ENCODE peak calls at places on chromosomes 12 and 14, in four cellular contexts. C, Z, O and J are unnamed samples. For H3K36me3 and H3K4me1, the result is how much of the 10 kb centered on the place peaks cover.

GRCh38 chr12:3490848-3491382 is at the start of gene PRMT8:
- DNase-seq in Z (no peak), O (no peak), C (peak), J (no peak)

GRCh38 chr12:106984588-106985137 is 2.3 kb downstream of the MTERF2 start:
- DNase-seq in C (no peak), O (no peak), Z (no peak), J (no peak)

GRCh38 chr12:51592034-51592705 is 1.1 kb downstream of the SCN8A start:
- DNase-seq in O (no peak), Z (no peak), C (peak), J (no peak)

GRCh38 chr14:32330356-32331226 is 1.5 kb downstream of the AKAP6 start:
- DNase-seq in O (peak), C (no peak), Z (no peak), J (no peak)

GRCh38 chr12:69007166-69007857 is 74.3 kb upstream of the CPM start:
- DNase-seq in Z (no peak), C (no peak), O (peak), J (peak)

GRCh38 chr12:6212086-6212485 is 11.9 kb downstream of the CD9 start:
- DNase-seq in O (no peak), C (no peak), Z (no peak), J (no peak)

GRCh38 chr12:497501-498160 is 37.9 kb downstream of the B4GALNT3 start:
- DNase-seq in C (no peak), Z (no peak), O (no peak), J (no peak)

GRCh38 chr12:103833891-103834290 is 7.1 kb downstream of the NT5DC3 start:
- DNase-seq in O (no peak), Z (no peak), C (no peak), J (no peak)

GRCh38 chr14:20607617-20608016 is 16.4 kb upstream of the RNASE12 start:
- DNase-seq in O (no peak), C (no peak), Z (no peak), J (no peak)

GRCh38 chr12:95208678-95209077 is 8.6 kb downstream of the FGD6 start:
- DNase-seq in O (no peak), Z (no peak), C (no peak), J (no peak)

GRCh38 chr12:14803830-14804160 is 325 bp downstream of the C12orf60 start:
- DNase-seq in O (no peak), C (no peak), Z (no peak), J (no peak)

GRCh38 chr14:51534623-51535022 is 117.1 kb upstream of the FRMD6 start:
- DNase-seq in C (no peak), O (no peak), Z (no peak), J (no peak)

GRCh38 chr12:32201996-32202395 is 95.3 kb downstream of the BICD1 start:
- DNase-seq in Z (peak), O (no peak), C (no peak), J (no peak)

GRCh38 chr12:132664206-132665148 is 22.7 kb downstream of the POLE start:
- DNase-seq in C (no peak), O (no peak), Z (no peak), J (no peak)

GRCh38 chr12:120370343-120371243 is 1.6 kb upstream of the MSI1 start:
- DNase-seq in O (no peak), Z (no peak), C (no peak), J (no peak)

GRCh38 chr14:92551066-92551841 is 37.7 kb downstream of the RIN3 start:
- DNase-seq in Z (no peak), C (no peak), O (no peak), J (no peak)

GRCh38 chr12:106480259-106480658 is 102.5 kb upstream of the RFX4 start:
- DNase-seq in Z (no peak), O (no peak), C (no peak), J (peak)

GRCh38 chr14:88168498-88169165 is 154.4 kb downstream of the KCNK10 start:
- DNase-seq in C (peak), Z (peak), O (peak), J (no peak)

GRCh38 chr14:55760801-55761200 is 180.8 kb downstream of the KTN1 start:
- DNase-seq in Z (no peak), C (no peak), O (no peak), J (no peak)

GRCh38 chr12:63276537-63277365 is 125.8 kb upstream of the AVPR1A start:
- DNase-seq in O (no peak), Z (peak), C (peak), J (no peak)

GRCh38 chr12:15782667-15783066 is 6.5 kb downstream of the EPS8 start:
- DNase-seq in O (no peak), Z (no peak), C (no peak), J (no peak)

GRCh38 chr14:40197344-40197743 is 765.1 kb upstream of the FBXO33 start:
- DNase-seq in Z (no peak), C (no peak), O (no peak), J (no peak)

GRCh38 chr12:12715459-12716150 is 1.6 kb upstream of the CDKN1B start:
- DNase-seq in O (peak), Z (peak), C (no peak), J (peak)

GRCh38 chr12:69007858-69008314 is 74.9 kb upstream of the CPM start:
- DNase-seq in Z (no peak), C (no peak), O (no peak), J (no peak)

GRCh38 chr12:59911516-59911915 is 315.7 kb downstream of the SLC16A7 start:
- DNase-seq in O (no peak), Z (no peak), C (no peak), J (no peak)

GRCh38 chr14:44404021-44404420 is 103.1 kb downstream of the FSCB start:
- DNase-seq in O (peak), C (no peak), Z (no peak), J (no peak)

GRCh38 chr14:74493343-74494261 is at the start of gene ISCA2:
- DNase-seq in Z (peak), O (peak), C (peak), J (peak)

GRCh38 chr12:49811136-49811535 is 17.1 kb downstream of the NCKAP5L start:
- DNase-seq in C (no peak), O (no peak), Z (no peak), J (no peak)

GRCh38 chr12:25099010-25099409 is 96.0 kb downstream of the DNAI7 start:
- DNase-seq in O (no peak), C (no peak), Z (no peak), J (no peak)

GRCh38 chr12:25106818-25107217 is 88.1 kb downstream of the DNAI7 start:
- DNase-seq in O (no peak), C (no peak), Z (no peak), J (no peak)

GRCh38 chr12:25102402-25102801 is 92.6 kb downstream of the DNAI7 start:
- DNase-seq in C (no peak), Z (no peak), O (no peak), J (no peak)

GRCh38 chr12:25100203-25100602 is 94.8 kb downstream of the DNAI7 start:
- DNase-seq in Z (no peak), C (no peak), O (no peak), J (no peak)

DNA sequence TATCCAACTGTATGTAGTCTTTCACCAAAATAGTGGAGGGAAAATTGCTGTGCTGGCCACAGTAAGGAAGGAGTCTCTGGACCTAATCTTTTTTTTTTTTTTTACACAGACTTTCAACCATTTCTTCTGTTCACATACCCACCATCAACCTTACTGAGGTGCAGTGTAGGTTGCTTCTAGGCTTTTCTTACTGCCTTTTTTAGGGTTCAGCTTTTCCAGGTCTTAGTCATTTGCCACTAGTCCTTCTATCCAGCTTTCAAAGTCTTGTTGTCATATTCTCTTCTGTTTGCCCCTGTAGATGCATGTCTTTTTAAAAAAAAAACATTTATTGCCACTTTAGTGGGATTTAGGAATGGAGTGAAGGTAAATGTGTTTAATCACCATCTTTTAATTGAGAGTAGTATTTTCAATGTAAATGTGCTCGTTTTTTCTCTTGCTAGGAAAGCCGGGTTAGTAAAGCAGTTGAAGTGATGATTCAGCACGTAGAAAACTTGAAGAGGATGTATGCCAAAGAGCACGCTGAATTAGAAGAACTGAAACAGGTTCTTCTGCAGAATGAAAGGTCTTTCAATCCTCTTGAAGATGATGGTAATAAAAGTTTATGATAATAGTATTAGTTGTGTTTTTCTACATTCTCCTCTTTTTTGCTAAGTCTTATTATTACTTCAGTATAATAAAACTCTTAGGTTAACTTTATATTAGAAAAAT is 94.1 kb downstream of the DNAI7 start:
- DNase-seq in C (no peak), Z (no peak), O (no peak), J (no peak)
- H3K36me3 ChIP-seq in C (under half), Z (under half), O (under half), J (under half)

GRCh38 chr14:37711499-37712475 is 116.4 kb downstream of the TTC6 start:
- DNase-seq in Z (no peak), C (no peak), O (no peak), J (no peak)
- TF ChIP-seq EP300 in Z (no peak), C (no peak), O (no peak), J (no peak)

GRCh38 chr14:97219356-97220017 is 422.3 kb downstream of the VRK1 start:
- DNase-seq in C (peak), O (no peak), Z (no peak), J (peak)

GRCh38 chr14:97215263-97215969 is 418.2 kb downstream of the VRK1 start:
- DNase-seq in C (no peak), O (no peak), Z (no peak), J (no peak)

GRCh38 chr14:97218713-97219355 is 421.7 kb downstream of the VRK1 start:
- DNase-seq in C (peak), O (no peak), Z (no peak), J (peak)

GRCh38 chr14:97218336-97218712 is 421.1 kb downstream of the VRK1 start:
- DNase-seq in Z (no peak), O (no peak), C (no peak), J (no peak)

DNA sequence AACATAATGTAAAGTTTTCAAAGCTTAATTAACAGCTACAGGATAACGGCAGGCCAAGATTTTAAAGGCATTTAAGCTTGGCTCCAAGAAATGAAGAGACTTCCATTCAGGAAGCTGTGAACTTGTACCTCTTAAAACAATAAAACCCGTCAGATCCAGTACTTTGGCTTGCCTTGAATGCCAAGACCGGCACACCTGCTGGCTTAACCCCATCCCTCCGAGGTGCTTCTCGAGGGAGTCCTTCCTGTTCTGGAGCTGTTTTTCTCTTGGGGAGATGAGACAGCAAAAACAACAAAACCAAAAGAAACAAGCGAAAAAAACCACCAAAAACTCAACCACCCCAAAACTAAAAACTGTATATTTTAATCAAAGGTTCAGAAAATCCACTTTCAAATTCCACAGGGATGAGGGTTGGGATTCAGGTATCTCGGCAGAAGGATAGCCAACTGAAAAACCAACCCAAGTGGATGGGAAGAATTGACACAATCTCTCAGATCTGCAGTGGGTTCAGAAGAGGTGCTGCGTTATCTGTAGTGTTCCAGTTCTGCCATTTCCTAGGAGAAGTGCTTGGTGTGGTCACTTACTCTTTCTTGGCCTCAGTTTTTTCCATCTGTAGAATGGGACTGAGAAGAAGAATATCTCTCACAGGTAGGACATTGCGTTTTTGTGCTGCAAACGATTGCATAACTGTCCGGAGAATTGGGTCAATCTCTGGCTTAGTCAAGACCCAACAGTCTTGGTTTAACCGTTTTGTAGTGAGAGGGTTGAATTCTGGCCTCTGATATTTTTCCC is 420.1 kb downstream of the VRK1 start:
- DNase-seq in C (no peak), Z (no peak), O (no peak), J (peak)
- H3K4me1 ChIP-seq in C (under half), Z (under half), O (under half), J (under half)

DNA sequence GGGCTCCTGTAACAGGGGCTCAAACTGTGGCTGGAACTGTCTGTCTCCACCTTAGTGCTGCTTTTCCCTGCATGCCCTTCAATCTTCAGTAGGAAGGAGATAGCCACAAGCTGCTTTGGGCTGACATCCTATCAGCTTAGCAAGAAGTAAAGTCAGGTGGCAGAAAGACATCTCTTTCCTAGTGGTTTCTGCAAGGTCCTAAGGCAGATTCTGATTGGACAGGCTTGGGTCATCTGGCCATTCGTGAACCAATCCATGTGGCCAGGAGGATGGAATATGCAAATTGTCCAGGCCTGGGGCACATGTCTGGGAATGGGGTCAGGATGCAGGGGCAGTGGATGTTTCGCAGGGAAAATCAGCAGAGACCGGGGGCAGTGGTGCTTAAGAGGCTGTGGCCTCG is 5.2 kb downstream of the RITA1 start:
- DNase-seq in C (peak), Z (no peak), O (no peak), J (no peak)
- H3K36me3 ChIP-seq in C (under half), Z (under half), O (under half), J (under half)

GRCh38 chr12:75766263-75767160 is 255.1 kb upstream of the KRR1 start:
- DNase-seq in O (no peak), Z (no peak), C (no peak), J (no peak)
- TF ChIP-seq EP300 in O (no peak), Z (no peak), C (peak), J (no peak)